ENCODE peak calls at places on chromosomes 11 and 22, in five cellular contexts. Y is stimulated activated CD4-positive, alpha-beta T cell treated with anti-CD3 and anti-CD28 coated beads, Interleukin-2, amount 100 ng/mL, for 48 hours; R is activated T-helper 1 cell treated with Interleukin-2 at 50 U/mL for 16 hours; N is cardiac muscle cell; Q is mesendoderm. C is an unnamed sample.

GRCh38 chr11:66417000-66417399 is 3.8 kb upstream of the NPAS4 start:
- DNase-seq in Y (peak; percentile 35), R (no peak), N (no peak), Q (no peak), C (no peak)

GRCh38 chr22:37428649-37429586 is 1.6 kb upstream of the ELFN2 start:
- DNase-seq in Y (peak; percentile 56), R (peak; percentile 17), N (peak; percentile 62), Q (peak; percentile 80), C (peak; percentile 28)

GRCh38 chr11:57560146-57560545 is 7.3 kb downstream of the UBE2L6 start:
- DNase-seq in Y (no peak), R (no peak), N (no peak), Q (no peak), C (no peak)

GRCh38 chr11:129695543-129696308 is 119.9 kb upstream of the TMEM45B start:
- DNase-seq in Y (peak; percentile 68), R (peak; percentile 45), N (peak; percentile 38), Q (peak; percentile 83), C (peak; percentile 54)

GRCh38 chr11:78313181-78313788 is 104.3 kb downstream of the GAB2 start:
- DNase-seq in Y (no peak), R (no peak), N (peak; percentile 79), Q (no peak), C (no peak)

GRCh38 chr11:128318856-128319474 is 268.4 kb downstream of the ETS1 start:
- DNase-seq in Y (no peak), R (peak; percentile 41), N (no peak), Q (peak; percentile 44), C (peak; percentile 88)

GRCh38 chr11:13168281-13168680 is 109.3 kb upstream of the BMAL1 start:
- DNase-seq in Y (no peak), R (no peak), N (no peak), Q (no peak), C (no peak)

GRCh38 chr11:284081-285020 is 4.6 kb upstream of the PGGHG start:
- DNase-seq in Y (no peak), R (no peak), N (no peak), Q (no peak), C (no peak)

GRCh38 chr11:70448983-70449567 is 50.7 kb downstream of the CTTN start:
- DNase-seq in Y (peak; percentile 11), R (no peak), N (no peak), Q (peak; percentile 30), C (no peak)